ENCODE peak calls at places on chromosome 12, in seven cellular contexts. One of them, this sample, is unnamed.

GRCh38 chr12:118064608-118065007 is 3.6 kb upstream of the WSB2 start:
- DNase-seq in psoas muscle: no peak
- DNase-seq in spleen: no peak
- DNase-seq in ovary: no peak
- DNase-seq in CD8-positive, alpha-beta memory T cell: no peak
- DNase-seq in heart right ventricle: no peak
- DNase-seq in fibroblast of lung: no peak
- DNase-seq in this sample: no peak

GRCh38 chr12:5648692-5649338 is 216.9 kb downstream of the NTF3 start:
- DNase-seq in heart right ventricle: peak; percentile 16
- DNase-seq in ovary: peak; percentile 17
- DNase-seq in psoas muscle: no peak
- DNase-seq in CD8-positive, alpha-beta memory T cell: no peak
- DNase-seq in spleen: no peak
- DNase-seq in fibroblast of lung: peak; percentile 19
- DNase-seq in this sample: no peak

GRCh38 chr12:81598205-81598604 is 160.9 kb downstream of the PPFIA2 start:
- DNase-seq in psoas muscle: no peak
- DNase-seq in fibroblast of lung: peak; percentile 5
- DNase-seq in heart right ventricle: no peak
- DNase-seq in ovary: no peak
- DNase-seq in CD8-positive, alpha-beta memory T cell: no peak
- DNase-seq in spleen: no peak
- DNase-seq in this sample: no peak

GRCh38 chr12:27276275-27276674 is 32.2 kb downstream of the STK38L start:
- DNase-seq in psoas muscle: no peak
- DNase-seq in CD8-positive, alpha-beta memory T cell: no peak
- DNase-seq in fibroblast of lung: no peak
- DNase-seq in heart right ventricle: no peak
- DNase-seq in spleen: no peak
- DNase-seq in ovary: no peak
- DNase-seq in this sample: no peak

GRCh38 chr12:72511906-72512305 is 239.7 kb downstream of the TRHDE start:
- DNase-seq in heart right ventricle: no peak
- DNase-seq in psoas muscle: no peak
- DNase-seq in fibroblast of lung: peak; percentile 92
- DNase-seq in CD8-positive, alpha-beta memory T cell: no peak
- DNase-seq in spleen: no peak
- DNase-seq in ovary: no peak
- DNase-seq in this sample: no peak

GRCh38 chr12:21773799-21774198 is 707 bp downstream of the KCNJ8 start:
- DNase-seq in spleen: no peak
- DNase-seq in psoas muscle: no peak
- DNase-seq in CD8-positive, alpha-beta memory T cell: no peak
- DNase-seq in fibroblast of lung: no peak
- DNase-seq in heart right ventricle: no peak
- DNase-seq in ovary: no peak
- DNase-seq in this sample: peak; percentile 26

GRCh38 chr12:105698047-105698446 is 367.6 kb downstream of the C12orf75 start:
- DNase-seq in ovary: no peak
- DNase-seq in spleen: no peak
- DNase-seq in heart right ventricle: no peak
- DNase-seq in psoas muscle: no peak
- DNase-seq in fibroblast of lung: no peak
- DNase-seq in CD8-positive, alpha-beta memory T cell: no peak
- DNase-seq in this sample: no peak

GRCh38 chr12:106629797-106630669 is 47.2 kb downstream of the RFX4 start:
- DNase-seq in spleen: no peak
- DNase-seq in fibroblast of lung: peak; percentile 48
- DNase-seq in ovary: no peak
- DNase-seq in psoas muscle: no peak
- DNase-seq in heart right ventricle: no peak
- DNase-seq in CD8-positive, alpha-beta memory T cell: no peak
- DNase-seq in this sample: no peak

GRCh38 chr12:21073822-21074460 is 57.1 kb upstream of the SLCO1B1 start:
- DNase-seq in ovary: no peak
- DNase-seq in fibroblast of lung: peak; percentile 90
- DNase-seq in spleen: no peak
- DNase-seq in psoas muscle: no peak
- DNase-seq in CD8-positive, alpha-beta memory T cell: no peak
- DNase-seq in heart right ventricle: no peak
- DNase-seq in this sample: no peak

GRCh38 chr12:95815635-95816212 is 25.2 kb upstream of the NTN4 start:
- DNase-seq in ovary: no peak
- DNase-seq in heart right ventricle: no peak
- DNase-seq in CD8-positive, alpha-beta memory T cell: no peak
- DNase-seq in spleen: no peak
- DNase-seq in psoas muscle: no peak
- DNase-seq in fibroblast of lung: peak; percentile 35
- DNase-seq in this sample: no peak

GRCh38 chr12:3558854-3559253 is 67.9 kb downstream of the PRMT8 start:
- DNase-seq in heart right ventricle: no peak
- DNase-seq in spleen: no peak
- DNase-seq in CD8-positive, alpha-beta memory T cell: no peak
- DNase-seq in ovary: no peak
- DNase-seq in psoas muscle: no peak
- DNase-seq in fibroblast of lung: no peak
- DNase-seq in this sample: no peak

GRCh38 chr12:7638764-7639570 is 26.7 kb downstream of the APOBEC1 start:
- DNase-seq in psoas muscle: peak; percentile 53
- DNase-seq in CD8-positive, alpha-beta memory T cell: peak; percentile 77
- DNase-seq in spleen: peak; percentile 88
- DNase-seq in ovary: peak; percentile 63
- DNase-seq in heart right ventricle: peak; percentile 79
- DNase-seq in fibroblast of lung: peak; percentile 62
- DNase-seq in this sample: peak; percentile 83

GRCh38 chr12:130804216-130804615 is 34.8 kb downstream of the STX2 start:
- DNase-seq in psoas muscle: no peak
- DNase-seq in spleen: no peak
- DNase-seq in ovary: no peak
- DNase-seq in heart right ventricle: no peak
- DNase-seq in CD8-positive, alpha-beta memory T cell: no peak
- DNase-seq in fibroblast of lung: peak; percentile 22
- DNase-seq in this sample: no peak

GRCh38 chr12:31866523-31866922 is 92.7 kb upstream of the RESF1 start:
- DNase-seq in heart right ventricle: no peak
- DNase-seq in psoas muscle: no peak
- DNase-seq in fibroblast of lung: no peak
- DNase-seq in spleen: no peak
- DNase-seq in ovary: no peak
- DNase-seq in CD8-positive, alpha-beta memory T cell: no peak
- DNase-seq in this sample: no peak

GRCh38 chr12:89247962-89248361 is 104.3 kb downstream of the DUSP6 start:
- DNase-seq in spleen: no peak
- DNase-seq in CD8-positive, alpha-beta memory T cell: no peak
- DNase-seq in heart right ventricle: no peak
- DNase-seq in ovary: no peak
- DNase-seq in psoas muscle: no peak
- DNase-seq in fibroblast of lung: no peak
- DNase-seq in this sample: no peak

GRCh38 chr12:46549527-46550265 is 177.1 kb upstream of the SLC38A2 start:
- DNase-seq in CD8-positive, alpha-beta memory T cell: no peak
- DNase-seq in spleen: no peak
- DNase-seq in heart right ventricle: no peak
- DNase-seq in fibroblast of lung: peak; percentile 84
- DNase-seq in ovary: no peak
- DNase-seq in psoas muscle: no peak
- DNase-seq in this sample: no peak

GRCh38 chr12:120181991-120182631 is 12.4 kb downstream of the GCN1 start:
- DNase-seq in CD8-positive, alpha-beta memory T cell: no peak
- DNase-seq in spleen: no peak
- DNase-seq in heart right ventricle: no peak
- DNase-seq in ovary: no peak
- DNase-seq in fibroblast of lung: peak; percentile 78
- DNase-seq in psoas muscle: peak; percentile 56
- DNase-seq in this sample: no peak

GRCh38 chr12:106342397-106343212 is 14.9 kb upstream of the POLR3B start:
- DNase-seq in CD8-positive, alpha-beta memory T cell: no peak
- DNase-seq in spleen: no peak
- DNase-seq in fibroblast of lung: peak; percentile 76
- DNase-seq in ovary: peak; percentile 80
- DNase-seq in heart right ventricle: peak; percentile 79
- DNase-seq in psoas muscle: peak; percentile 87
- DNase-seq in this sample: peak; percentile 96

GRCh38 chr12:13864081-13864673 is 117.2 kb downstream of the GRIN2B start:
- DNase-seq in CD8-positive, alpha-beta memory T cell: no peak
- DNase-seq in psoas muscle: peak; percentile 64
- DNase-seq in spleen: peak; percentile 86
- DNase-seq in heart right ventricle: peak; percentile 66
- DNase-seq in ovary: peak; percentile 59
- DNase-seq in fibroblast of lung: peak; percentile 40
- DNase-seq in this sample: peak; percentile 86

GRCh38 chr12:4899361-4899760 is 10.3 kb upstream of the KCNA1 start:
- DNase-seq in heart right ventricle: no peak
- DNase-seq in CD8-positive, alpha-beta memory T cell: no peak
- DNase-seq in fibroblast of lung: no peak
- DNase-seq in psoas muscle: no peak
- DNase-seq in spleen: no peak
- DNase-seq in ovary: no peak
- DNase-seq in this sample: no peak

GRCh38 chr12:51797301-51797700 is 51.2 kb downstream of the FIGNL2 start:
- DNase-seq in spleen: no peak
- DNase-seq in CD8-positive, alpha-beta memory T cell: no peak
- DNase-seq in psoas muscle: no peak
- DNase-seq in ovary: no peak
- DNase-seq in fibroblast of lung: no peak
- DNase-seq in heart right ventricle: no peak
- DNase-seq in this sample: no peak

GRCh38 chr12:25958254-25959068 is at the start of gene RASSF8:
- DNase-seq in heart right ventricle: peak; percentile 79
- DNase-seq in spleen: peak; percentile 84
- DNase-seq in psoas muscle: peak; percentile 84
- DNase-seq in ovary: peak; percentile 87
- DNase-seq in fibroblast of lung: peak; percentile 70
- DNase-seq in CD8-positive, alpha-beta memory T cell: no peak
- DNase-seq in this sample: peak; percentile 93
- H3K27ac ChIP-seq in heart right ventricle: peak within 1 kb of the TSS; percentile 99
- H3K27ac ChIP-seq in spleen: peak within 1 kb of the TSS; percentile 93
- H3K27ac ChIP-seq in psoas muscle: peak within 1 kb of the TSS; percentile 90
- H3K27ac ChIP-seq in ovary: peak within 1 kb of the TSS; percentile 97
- H3K27ac ChIP-seq in fibroblast of lung: peak within 1 kb of the TSS; percentile 96
- H3K27ac ChIP-seq in CD8-positive, alpha-beta memory T cell: no peak within 1 kb of the TSS
- H3K27ac ChIP-seq in this sample: peak within 1 kb of the TSS; percentile 96

GRCh38 chr12:47979166-47979565 is 15.8 kb downstream of the TMEM106C start:
- DNase-seq in psoas muscle: no peak
- DNase-seq in ovary: no peak
- DNase-seq in spleen: peak; percentile 65
- DNase-seq in heart right ventricle: no peak
- DNase-seq in fibroblast of lung: no peak
- DNase-seq in CD8-positive, alpha-beta memory T cell: no peak
- DNase-seq in this sample: no peak
- H3K4me1 ChIP-seq in psoas muscle: no peaks in the 10 kb centered on the region
- H3K4me1 ChIP-seq in ovary: no peaks in the 10 kb centered on the region
- H3K4me1 ChIP-seq in spleen: no peaks in the 10 kb centered on the region
- H3K4me1 ChIP-seq in heart right ventricle: no peaks in the 10 kb centered on the region
- H3K4me1 ChIP-seq in fibroblast of lung: no peaks in the 10 kb centered on the region
- H3K4me1 ChIP-seq in CD8-positive, alpha-beta memory T cell: no peaks in the 10 kb centered on the region
- H3K4me1 ChIP-seq in this sample: no peaks in the 10 kb centered on the region

GRCh38 chr12:116955382-116956021 is 44.8 kb downstream of the FBXW8 start:
- DNase-seq in spleen: no peak
- DNase-seq in psoas muscle: no peak
- DNase-seq in ovary: no peak
- DNase-seq in fibroblast of lung: no peak
- DNase-seq in CD8-positive, alpha-beta memory T cell: peak; percentile 15
- DNase-seq in heart right ventricle: no peak
- DNase-seq in this sample: no peak

GRCh38 chr12:116958402-116959197 is 47.9 kb downstream of the FBXW8 start:
- DNase-seq in psoas muscle: no peak
- DNase-seq in spleen: no peak
- DNase-seq in heart right ventricle: peak; percentile 17
- DNase-seq in ovary: no peak
- DNase-seq in CD8-positive, alpha-beta memory T cell: no peak
- DNase-seq in fibroblast of lung: peak; percentile 6
- DNase-seq in this sample: no peak

GRCh38 chr12:116962197-116962596 is 51.4 kb downstream of the FBXW8 start:
- DNase-seq in spleen: no peak
- DNase-seq in CD8-positive, alpha-beta memory T cell: no peak
- DNase-seq in fibroblast of lung: no peak
- DNase-seq in heart right ventricle: no peak
- DNase-seq in psoas muscle: no peak
- DNase-seq in ovary: no peak
- DNase-seq in this sample: no peak

GRCh38 chr12:116959845-116960514 is 49.2 kb downstream of the FBXW8 start:
- DNase-seq in CD8-positive, alpha-beta memory T cell: no peak
- DNase-seq in heart right ventricle: no peak
- DNase-seq in fibroblast of lung: peak; percentile 34
- DNase-seq in ovary: no peak
- DNase-seq in psoas muscle: no peak
- DNase-seq in spleen: no peak
- DNase-seq in this sample: no peak

GRCh38 chr12:116959198-116959460 is 48.4 kb downstream of the FBXW8 start:
- DNase-seq in spleen: no peak
- DNase-seq in fibroblast of lung: peak; percentile 7
- DNase-seq in psoas muscle: no peak
- DNase-seq in heart right ventricle: no peak
- DNase-seq in CD8-positive, alpha-beta memory T cell: no peak
- DNase-seq in ovary: no peak
- DNase-seq in this sample: no peak
- H3K27ac ChIP-seq in spleen: no peak overlapping the region
- H3K27ac ChIP-seq in fibroblast of lung: no peak overlapping the region
- H3K27ac ChIP-seq in psoas muscle: peak overlapping the region; percentile 66
- H3K27ac ChIP-seq in heart right ventricle: peak overlapping the region; percentile 23
- H3K27ac ChIP-seq in CD8-positive, alpha-beta memory T cell: no peak overlapping the region
- H3K27ac ChIP-seq in ovary: no peak overlapping the region
- H3K27ac ChIP-seq in this sample: no peak overlapping the region

DNA sequence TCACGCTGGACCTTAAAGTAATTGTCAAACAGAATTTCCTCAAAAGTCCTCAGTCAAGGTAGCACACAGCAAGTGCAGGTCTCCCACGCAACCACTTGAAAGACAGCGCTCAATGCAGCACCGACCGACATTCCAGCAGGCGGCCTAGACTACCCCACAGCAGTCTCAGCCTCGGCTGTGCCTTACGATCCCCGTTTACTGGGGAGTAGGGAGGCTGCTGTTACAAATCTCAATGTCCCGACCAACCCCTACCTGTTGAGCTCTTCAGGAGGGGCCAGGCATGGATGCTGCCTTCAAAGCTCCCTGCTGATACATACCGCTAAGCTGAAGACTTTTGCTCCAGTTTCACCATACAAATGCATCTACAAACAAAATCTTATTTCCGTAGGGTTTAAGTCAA is 21.8 kb downstream of the VPS37B start:
- DNase-seq in CD8-positive, alpha-beta memory T cell: peak; percentile 27
- DNase-seq in spleen: peak; percentile 72
- DNase-seq in fibroblast of lung: no peak
- DNase-seq in ovary: peak; percentile 18
- DNase-seq in psoas muscle: no peak
- DNase-seq in heart right ventricle: no peak
- DNase-seq in this sample: no peak
- H3K4me1 ChIP-seq in CD8-positive, alpha-beta memory T cell: peaks cover 88% of the 10 kb centered on the region
- H3K4me1 ChIP-seq in spleen: peaks cover 100% of the 10 kb centered on the region
- H3K4me1 ChIP-seq in fibroblast of lung: peaks cover 18% of the 10 kb centered on the region
- H3K4me1 ChIP-seq in ovary: peaks cover 10% of the 10 kb centered on the region
- H3K4me1 ChIP-seq in psoas muscle: peaks cover 71% of the 10 kb centered on the region
- H3K4me1 ChIP-seq in heart right ventricle: peaks cover 100% of the 10 kb centered on the region
- H3K4me1 ChIP-seq in this sample: peaks cover 25% of the 10 kb centered on the region

This sample was measured in right cardiac atrium.